ENCODE peak calls at places on chromosomes 1 and 21, in ten cellular contexts. G, K, Q, U, E, Z, J, A, M and P are unnamed samples.

GRCh38 chr1:43435146-43436145 is 18.3 kb downstream of the HYI start:
- DNase-seq in Q (no peak), G (peak), U (peak), Z (no peak), M (peak), K (no peak), E (no peak), A (peak), J (peak), P (peak)

GRCh38 chr1:199290186-199290585 is 651.3 kb downstream of the PTPRC start:
- DNase-seq in Z (no peak), M (no peak), Q (no peak), J (peak), G (no peak), K (no peak), E (no peak), A (no peak), U (no peak), P (no peak)

GRCh38 chr1:237903961-237904360 is 13.2 kb upstream of the ZP4 start:
- DNase-seq in Q (no peak), A (no peak), G (no peak), K (no peak), J (no peak), Z (no peak), U (no peak), M (no peak), E (no peak), P (no peak)

GRCh38 chr1:53470155-53470554 is 11.0 kb downstream of the DMRTB1 start:
- DNase-seq in K (peak), E (no peak), A (no peak), U (no peak), G (peak), M (peak), Z (peak), Q (peak), J (peak), P (peak)

GRCh38 chr1:87291107-87291506 is 37.6 kb upstream of the LMO4 start:
- DNase-seq in M (no peak), E (no peak), Z (no peak), G (no peak), K (no peak), U (no peak), J (peak), A (no peak), Q (no peak), P (no peak)

GRCh38 chr1:227111782-227112181 is 171.7 kb downstream of the COQ8A start:
- DNase-seq in J (no peak), K (no peak), G (no peak), Q (no peak), A (no peak), M (no peak), U (no peak), Z (no peak), E (no peak), P (no peak)

GRCh38 chr21:45850181-45850580 is 131.4 kb upstream of the COL6A1 start:
- DNase-seq in K (peak), U (peak), E (no peak), G (no peak), A (no peak), J (no peak), M (no peak), Z (no peak), Q (no peak), P (no peak)

GRCh38 chr1:216456682-216457081 is 33.4 kb upstream of the USH2A start:
- DNase-seq in Z (no peak), M (no peak), U (no peak), J (peak), K (no peak), A (no peak), E (no peak), Q (no peak), G (no peak), P (no peak)

GRCh38 chr1:37479255-37480124 is 5.1 kb downstream of the ZC3H12A start:
- DNase-seq in A (peak), M (peak), Q (peak), U (peak), K (peak), G (peak), E (peak), J (peak), Z (peak), P (peak)

GRCh38 chr1:185345913-185346717 is 29.1 kb upstream of the IVNS1ABP start:
- DNase-seq in G (no peak), E (no peak), M (no peak), Z (no peak), A (no peak), J (no peak), U (no peak), Q (no peak), K (no peak), P (no peak)

GRCh38 chr21:33866851-33867250 is 48.8 kb downstream of the ATP5PO start:
- DNase-seq in Q (no peak), A (no peak), J (peak), G (no peak), E (no peak), M (no peak), K (no peak), Z (no peak), U (no peak), P (no peak)

GRCh38 chr1:67969446-67969845 is 81.0 kb downstream of the DIRAS3 start:
- DNase-seq in U (no peak), G (no peak), E (no peak), J (no peak), Z (no peak), M (no peak), Q (no peak), K (no peak), A (no peak), P (no peak)

GRCh38 chr1:31727849-31728248 is 24.0 kb upstream of the COL16A1 start:
- DNase-seq in U (no peak), Q (no peak), K (no peak), A (no peak), M (no peak), Z (no peak), G (no peak), E (no peak), J (no peak), P (no peak)

GRCh38 chr21:46385846-46386725 is 62.1 kb downstream of the PCNT start:
- DNase-seq in A (no peak), U (no peak), Q (no peak), Z (no peak), K (no peak), E (no peak), G (no peak), J (no peak), M (no peak), P (peak)

GRCh38 chr1:19321071-19321470 is 8.9 kb downstream of the SLC66A1 start:
- DNase-seq in U (no peak), M (no peak), A (no peak), G (no peak), J (no peak), Z (no peak), K (no peak), E (no peak), Q (no peak), P (peak)

GRCh38 chr1:204445860-204446412 is 34.3 kb upstream of the PPP1R15B start:
- DNase-seq in A (no peak), G (no peak), Q (no peak), E (peak), U (no peak), J (peak), M (no peak), Z (no peak), K (no peak), P (no peak)

GRCh38 chr1:50605186-50605875 is 182.1 kb upstream of the DMRTA2 start:
- DNase-seq in K (no peak), M (no peak), Z (peak), J (peak), U (no peak), E (no peak), A (no peak), G (no peak), Q (no peak), P (no peak)

GRCh38 chr1:222202831-222203230 is 345.1 kb downstream of the HHIPL2 start:
- DNase-seq in Q (no peak), E (no peak), K (no peak), J (no peak), U (no peak), A (no peak), Z (no peak), G (no peak), M (no peak), P (no peak)

GRCh38 chr1:28160677-28161328 is 15.7 kb downstream of the PTAFR start:
- DNase-seq in E (no peak), Q (no peak), K (no peak), U (no peak), A (no peak), M (no peak), Z (no peak), G (peak), J (peak), P (peak)

GRCh38 chr1:6143392-6143791 is 36.7 kb downstream of the CHD5 start:
- DNase-seq in J (no peak), M (no peak), Q (no peak), Z (no peak), G (no peak), K (no peak), A (no peak), U (no peak), E (no peak), P (no peak)

GRCh38 chr1:228469413-228470162 is 17.6 kb upstream of the RNF187 start:
- DNase-seq in J (no peak), U (no peak), A (no peak), Q (no peak), E (no peak), M (no peak), G (no peak), K (no peak), Z (no peak), P (no peak)

GRCh38 chr1:9724706-9725476 is 73.4 kb downstream of the PIK3CD start:
- DNase-seq in E (peak), Z (peak), M (no peak), A (no peak), G (peak), Q (peak), J (peak), U (peak), K (no peak), P (peak)

GRCh38 chr21:46406001-46406400 is 52.7 kb upstream of the DIP2A start:
- DNase-seq in K (no peak), Q (no peak), U (no peak), Z (no peak), M (no peak), A (no peak), J (no peak), E (no peak), G (no peak), P (no peak)

GRCh38 chr1:233109121-233109520 is 158.7 kb downstream of the NTPCR start:
- DNase-seq in Q (no peak), J (no peak), U (no peak), Z (no peak), M (no peak), E (no peak), K (no peak), A (no peak), G (no peak), P (no peak)

GRCh38 chr1:15384301-15384901 is 25.3 kb upstream of the EFHD2 start:
- DNase-seq in A (no peak), K (no peak), E (peak), J (no peak), U (no peak), Q (no peak), Z (no peak), G (no peak), M (no peak), P (no peak)

GRCh38 chr1:154819628-154820590 is 50.2 kb downstream of the KCNN3 start:
- DNase-seq in M (no peak), U (no peak), J (no peak), Z (peak), A (no peak), Q (no peak), K (no peak), E (no peak), G (no peak), P (no peak)

GRCh38 chr1:12056331-12056841 is 6.7 kb upstream of the TNFRSF8 start:
- DNase-seq in K (no peak), M (no peak), J (peak), E (no peak), Q (no peak), U (no peak), G (no peak), A (no peak), Z (no peak), P (no peak)

DNA sequence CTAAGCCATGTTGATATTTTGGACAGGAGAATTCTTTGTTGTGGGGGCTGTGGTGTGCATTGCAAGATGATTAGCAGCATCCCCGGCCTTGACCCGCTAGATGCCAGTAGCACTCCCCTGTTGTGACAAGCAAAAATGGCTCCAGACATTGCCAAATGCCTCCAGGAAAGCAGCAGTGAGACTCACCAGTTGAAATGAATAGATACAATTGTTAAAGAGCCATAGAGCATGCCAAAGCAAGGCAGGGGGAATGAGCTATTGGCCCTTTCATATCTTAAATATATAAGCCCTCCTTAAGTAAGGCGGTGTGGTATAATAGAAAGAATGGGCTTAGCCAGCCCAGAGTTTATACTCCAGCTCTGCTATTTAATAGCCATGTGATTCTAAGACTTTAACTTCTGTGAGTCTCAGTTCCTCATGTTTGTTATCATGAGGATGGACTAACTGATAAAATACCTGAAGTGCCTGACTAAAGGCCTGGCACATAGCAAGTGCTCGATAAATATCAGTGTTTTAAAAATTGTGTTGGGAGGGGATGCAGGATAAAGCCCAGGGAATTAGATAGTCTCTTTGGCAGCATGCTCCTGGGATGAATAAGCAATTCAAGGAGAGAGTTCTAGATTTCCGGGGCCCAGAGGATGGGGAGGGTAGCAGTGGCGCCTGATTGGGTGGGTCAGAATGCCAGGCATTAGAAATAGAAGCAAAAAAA is 21.1 kb upstream of the RGS4 start:
- DNase-seq in J (no peak), Q (no peak), U (no peak), E (no peak), A (no peak), M (no peak), G (no peak), Z (no peak), K (no peak), P (no peak)
- TF ChIP-seq POLR2A in J (no peak), Q (no peak), U (no peak), E (no peak), A (no peak), M (no peak), G (no peak), Z (no peak), K (no peak), P (no peak)

GRCh38 chr1:1020415-1021009 is 592 bp downstream of the AGRN start:
- DNase-seq in U (no peak), Z (no peak), K (no peak), Q (no peak), J (no peak), M (peak), G (no peak), A (no peak), E (no peak), P (no peak)

GRCh38 chr1:1021860-1022259 is 1.9 kb downstream of the AGRN start:
- DNase-seq in J (peak), U (no peak), A (no peak), Q (no peak), K (no peak), Z (no peak), G (no peak), E (no peak), M (no peak), P (no peak)

GRCh38 chr1:1020000-1020404 is at the start of gene AGRN:
- DNase-seq in J (no peak), A (no peak), E (no peak), U (no peak), Z (no peak), K (peak), G (no peak), Q (peak), M (peak), P (peak)

GRCh38 chr1:1022322-1023090 is 2.6 kb downstream of the AGRN start:
- DNase-seq in Q (no peak), M (no peak), A (no peak), J (no peak), G (no peak), U (no peak), Z (no peak), K (no peak), E (no peak), P (no peak)

DNA sequence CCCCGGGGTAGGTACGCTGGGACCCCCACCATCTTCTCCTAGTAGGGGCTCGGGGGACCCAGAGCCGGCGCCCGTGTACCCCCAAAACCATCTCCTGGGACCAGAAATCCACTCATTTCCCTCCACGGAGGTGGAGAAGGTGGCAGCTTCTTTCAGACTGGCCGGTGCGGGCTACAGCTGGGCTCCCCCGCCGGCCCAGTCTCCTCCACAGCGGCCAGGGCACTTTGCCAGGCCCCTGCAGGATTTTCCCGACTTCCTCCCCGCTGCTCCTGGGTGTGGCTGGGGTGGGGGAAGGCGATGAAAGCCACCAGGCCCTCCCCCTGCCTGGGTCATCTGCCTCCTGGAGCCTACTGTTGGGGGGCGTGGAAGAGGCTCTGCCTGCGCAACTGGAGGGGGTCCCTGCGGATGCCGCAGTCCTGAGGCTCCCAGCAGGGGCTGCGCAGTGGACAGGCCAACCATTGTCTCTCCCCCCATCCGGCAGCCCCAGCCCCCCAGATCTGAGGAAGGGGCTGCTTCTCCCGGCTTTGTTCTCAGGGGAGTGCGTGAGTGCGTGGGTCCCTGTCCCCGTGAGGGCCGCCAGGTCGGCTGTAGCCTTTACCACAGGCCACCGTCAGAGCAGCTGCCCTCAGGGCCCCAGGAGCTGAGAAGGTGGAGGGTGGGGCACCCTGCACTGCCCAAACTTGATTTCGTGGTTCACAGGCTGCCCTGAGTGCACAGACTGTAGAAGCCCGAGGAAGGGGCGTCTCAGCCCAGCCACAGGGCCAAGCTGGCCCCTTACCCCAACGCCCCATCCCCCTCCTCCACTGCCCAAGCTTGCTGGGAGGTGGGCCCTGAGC is 1.3 kb downstream of the AGRN start:
- DNase-seq in Q (peak), G (no peak), M (peak), K (peak), A (peak), E (no peak), Z (no peak), J (peak), U (peak), P (peak)
- TF ChIP-seq POLR2A in Q (no peak), G (no peak), M (no peak), K (no peak), A (no peak), E (no peak), Z (no peak), J (no peak), U (no peak), P (no peak)

GRCh38 chr1:150363426-150364230 is at the start of gene RPRD2:
- DNase-seq in A (peak), J (peak), K (peak), E (peak), G (peak), Z (peak), M (peak), Q (peak), U (peak), P (peak)
- TF ChIP-seq POLR2A in A (no peak), J (peak), K (peak), E (peak), G (peak), Z (peak), M (peak), Q (peak), U (peak), P (peak)

GRCh38 chr21:38083534-38083933 is 167.3 kb upstream of the KCNJ6 start:
- DNase-seq in A (no peak), G (no peak), E (no peak), Q (no peak), K (no peak), Z (no peak), U (no peak), M (no peak), J (no peak), P (no peak)

GRCh38 chr21:38086580-38086979 is 170.2 kb upstream of the KCNJ15 start:
- DNase-seq in Q (no peak), A (no peak), G (no peak), U (no peak), E (no peak), M (no peak), J (no peak), K (no peak), Z (no peak), P (no peak)

GRCh38 chr21:38092033-38092432 is 164.8 kb upstream of the KCNJ15 start:
- DNase-seq in J (no peak), M (no peak), K (no peak), Z (no peak), A (no peak), G (no peak), U (no peak), Q (no peak), E (no peak), P (no peak)

GRCh38 chr21:38089763-38090046 is 167.1 kb upstream of the KCNJ15 start:
- DNase-seq in U (no peak), G (no peak), E (no peak), K (no peak), J (no peak), Z (no peak), M (no peak), A (no peak), Q (no peak), P (no peak)

GRCh38 chr21:38088916-38089762 is 167.7 kb upstream of the KCNJ15 start:
- DNase-seq in A (no peak), G (no peak), J (no peak), Z (no peak), M (no peak), K (no peak), Q (no peak), U (no peak), E (no peak), P (no peak)
- TF ChIP-seq POLR2A in A (no peak), G (no peak), J (no peak), Z (no peak), M (no peak), K (no peak), Q (no peak), U (no peak), E (no peak), P (no peak)

GRCh38 chr1:40825430-40825778 is 36.8 kb downstream of the CITED4 start:
- DNase-seq in M (no peak), Q (no peak), Z (no peak), A (no peak), G (no peak), J (no peak), E (peak), U (no peak), K (no peak), P (no peak)

GRCh38 chr1:40824591-40825429 is 37.4 kb downstream of the CITED4 start:
- DNase-seq in M (no peak), Q (no peak), E (no peak), J (peak), G (no peak), U (no peak), Z (no peak), K (no peak), A (no peak), P (no peak)

GRCh38 chr1:40823345-40823744 is 38.8 kb downstream of the CITED4 start:
- DNase-seq in Q (no peak), Z (no peak), A (no peak), J (no peak), K (no peak), G (no peak), E (no peak), M (no peak), U (no peak), P (no peak)

GRCh38 chr1:40822890-40823289 is 39.3 kb downstream of the CITED4 start:
- DNase-seq in K (no peak), Z (no peak), A (no peak), U (no peak), E (no peak), Q (no peak), J (no peak), M (no peak), G (no peak), P (no peak)

DNA sequence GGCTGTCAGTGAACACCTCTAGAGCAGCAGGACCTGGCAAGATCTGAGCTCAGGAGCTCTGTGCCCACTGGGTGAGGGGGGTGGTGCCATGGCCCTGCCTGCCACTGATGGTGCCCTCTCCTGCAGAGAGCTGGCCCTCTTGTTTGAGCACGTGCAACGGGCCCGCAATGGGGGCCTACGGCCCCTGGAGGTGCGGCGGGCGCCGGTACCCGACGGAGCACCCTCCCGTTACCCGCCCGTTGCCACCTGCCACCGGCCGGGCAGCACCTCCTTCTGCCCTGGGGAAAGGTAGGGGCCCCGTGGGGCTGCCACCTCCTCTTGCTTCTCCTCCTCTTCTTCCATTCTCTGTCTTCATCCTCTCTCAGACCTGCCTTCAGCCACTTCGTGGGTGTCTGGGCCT is 38.2 kb downstream of the CITED4 start:
- DNase-seq in K (no peak), U (no peak), G (no peak), J (no peak), M (no peak), Z (no peak), A (no peak), Q (no peak), E (no peak), P (no peak)
- TF ChIP-seq POLR2A in K (no peak), U (no peak), G (no peak), J (no peak), M (no peak), Z (no peak), A (no peak), Q (no peak), E (no peak), P (no peak)

GRCh38 chr21:34890258-34890723 is 158.8 kb downstream of the RUNX1 start:
- DNase-seq in Q (no peak), E (no peak), U (no peak), A (no peak), J (no peak), G (no peak), Z (no peak), M (no peak), K (no peak), P (no peak)
- TF ChIP-seq POLR2A in Q (no peak), E (no peak), U (no peak), A (no peak), J (no peak), G (no peak), Z (no peak), M (no peak), K (no peak), P (no peak)